ENCODE peak calls at places on chromosomes 6 and 20, in four cellular contexts. One of them, this sample, is unnamed.

GRCh38 chr20:50593005-50593335 is 82.8 kb downstream of the PTPN1 start:
- DNase-seq in H9: no peak
- DNase-seq in mesendoderm: no peak
- DNase-seq in IMR-90: no peak
- DNase-seq in this sample: no peak

GRCh38 chr6:44702292-44702691 is 314.8 kb downstream of the CDC5L start:
- DNase-seq in IMR-90: no peak
- DNase-seq in H9: no peak
- DNase-seq in mesendoderm: no peak
- DNase-seq in this sample: no peak

GRCh38 chr6:20260360-20260759 is 48.1 kb upstream of the MBOAT1 start:
- DNase-seq in mesendoderm: no peak
- DNase-seq in H9: no peak
- DNase-seq in IMR-90: no peak
- DNase-seq in this sample: no peak

GRCh38 chr20:41304002-41304401 is 13.5 kb downstream of the ZHX3 start:
- DNase-seq in IMR-90: no peak
- DNase-seq in H9: no peak
- DNase-seq in mesendoderm: no peak
- DNase-seq in this sample: no peak

GRCh38 chr20:46160661-46161060 is 42.5 kb downstream of the CD40 start:
- DNase-seq in H9: no peak
- DNase-seq in mesendoderm: no peak
- DNase-seq in IMR-90: no peak
- DNase-seq in this sample: no peak

GRCh38 chr6:131828080-131828479 is 20.3 kb downstream of the ENPP1 start:
- DNase-seq in IMR-90: peak
- DNase-seq in H9: no peak
- DNase-seq in mesendoderm: no peak
- DNase-seq in this sample: no peak

GRCh38 chr6:121260651-121261102 is 73.6 kb downstream of the TBC1D32 start:
- DNase-seq in IMR-90: peak
- DNase-seq in H9: no peak
- DNase-seq in mesendoderm: no peak
- DNase-seq in this sample: no peak

GRCh38 chr6:3895805-3896204 is 46.6 kb downstream of the FAM50B start:
- DNase-seq in IMR-90: no peak
- DNase-seq in H9: no peak
- DNase-seq in mesendoderm: peak
- DNase-seq in this sample: no peak

GRCh38 chr20:15905661-15906060 is 667.6 kb downstream of the KIF16B start:
- DNase-seq in IMR-90: no peak
- DNase-seq in H9: no peak
- DNase-seq in mesendoderm: no peak
- DNase-seq in this sample: no peak

GRCh38 chr6:141562181-141562800 is 570.4 kb upstream of the GJE1 start:
- DNase-seq in IMR-90: no peak
- DNase-seq in H9: peak
- DNase-seq in mesendoderm: peak
- DNase-seq in this sample: no peak

GRCh38 chr6:155328539-155329459 is 14.5 kb upstream of the TFB1M start:
- DNase-seq in H9: no peak
- DNase-seq in mesendoderm: peak
- DNase-seq in IMR-90: peak
- DNase-seq in this sample: no peak

GRCh38 chr20:49880177-49880576 is 35.2 kb downstream of the SPATA2 start:
- DNase-seq in mesendoderm: no peak
- DNase-seq in H9: no peak
- DNase-seq in IMR-90: peak
- DNase-seq in this sample: no peak

GRCh38 chr6:112690497-112691202 is 343.5 kb downstream of the RFPL4B start:
- DNase-seq in mesendoderm: peak
- DNase-seq in H9: no peak
- DNase-seq in IMR-90: peak
- DNase-seq in this sample: no peak

GRCh38 chr6:136226674-136227377 is 23.3 kb downstream of the MTFR2 start:
- DNase-seq in mesendoderm: no peak
- DNase-seq in H9: no peak
- DNase-seq in IMR-90: peak
- DNase-seq in this sample: no peak

GRCh38 chr20:56348306-56348695 is 10.5 kb upstream of the FAM210B start:
- DNase-seq in H9: no peak
- DNase-seq in mesendoderm: peak
- DNase-seq in IMR-90: no peak
- DNase-seq in this sample: no peak

GRCh38 chr6:156438519-156438918 is 338.7 kb upstream of the ARID1B start:
- DNase-seq in mesendoderm: no peak
- DNase-seq in H9: no peak
- DNase-seq in IMR-90: no peak
- DNase-seq in this sample: no peak

GRCh38 chr6:64376394-64376793 is 740.8 kb downstream of the PHF3 start:
- DNase-seq in IMR-90: no peak
- DNase-seq in mesendoderm: peak
- DNase-seq in H9: no peak
- DNase-seq in this sample: peak

GRCh38 chr6:168088161-168089106 is 9.4 kb upstream of the FRMD1 start:
- DNase-seq in H9: peak
- DNase-seq in IMR-90: peak
- DNase-seq in mesendoderm: peak
- DNase-seq in this sample: peak

GRCh38 chr6:143248359-143248758 is 187.7 kb downstream of the AIG1 start:
- DNase-seq in H9: no peak
- DNase-seq in mesendoderm: no peak
- DNase-seq in IMR-90: no peak
- DNase-seq in this sample: no peak

GRCh38 chr20:45959956-45960630 is 11.9 kb downstream of the ZNF335 start:
- DNase-seq in IMR-90: no peak
- DNase-seq in mesendoderm: no peak
- DNase-seq in H9: peak
- DNase-seq in this sample: no peak

GRCh38 chr6:119182875-119183274 is 104.4 kb upstream of the FAM184A start:
- DNase-seq in IMR-90: no peak
- DNase-seq in H9: no peak
- DNase-seq in mesendoderm: no peak
- DNase-seq in this sample: no peak

GRCh38 chr6:5446362-5447075 is 185.2 kb downstream of the FARS2 start:
- DNase-seq in IMR-90: peak
- DNase-seq in H9: no peak
- DNase-seq in mesendoderm: no peak
- DNase-seq in this sample: no peak

GRCh38 chr20:10508468-10509251 is 73.6 kb downstream of the SLX4IP start:
- DNase-seq in mesendoderm: peak
- DNase-seq in H9: no peak
- DNase-seq in IMR-90: peak
- DNase-seq in this sample: no peak

GRCh38 chr6:26336355-26337198 is 28.4 kb upstream of the BTN3A2 start:
- DNase-seq in H9: no peak
- DNase-seq in IMR-90: peak
- DNase-seq in mesendoderm: peak
- DNase-seq in this sample: no peak

GRCh38 chr20:22339091-22339881 is 245.1 kb downstream of the FOXA2 start:
- DNase-seq in mesendoderm: peak
- DNase-seq in IMR-90: peak
- DNase-seq in H9: no peak
- DNase-seq in this sample: peak

GRCh38 chr6:142489722-142490610 is 188.2 kb downstream of the ADGRG6 start:
- DNase-seq in mesendoderm: no peak
- DNase-seq in IMR-90: no peak
- DNase-seq in H9: no peak
- DNase-seq in this sample: no peak

GRCh38 chr6:25013249-25013648 is 77.5 kb upstream of the RIPOR2 start:
- DNase-seq in H9: no peak
- DNase-seq in IMR-90: no peak
- DNase-seq in mesendoderm: no peak
- DNase-seq in this sample: no peak
- H2BK15ac ChIP-seq in H9: no peak
- H2BK15ac ChIP-seq in IMR-90: peak
- H2BK15ac ChIP-seq in mesendoderm: no peak
- H2BK15ac ChIP-seq in this sample: no peak

DNA sequence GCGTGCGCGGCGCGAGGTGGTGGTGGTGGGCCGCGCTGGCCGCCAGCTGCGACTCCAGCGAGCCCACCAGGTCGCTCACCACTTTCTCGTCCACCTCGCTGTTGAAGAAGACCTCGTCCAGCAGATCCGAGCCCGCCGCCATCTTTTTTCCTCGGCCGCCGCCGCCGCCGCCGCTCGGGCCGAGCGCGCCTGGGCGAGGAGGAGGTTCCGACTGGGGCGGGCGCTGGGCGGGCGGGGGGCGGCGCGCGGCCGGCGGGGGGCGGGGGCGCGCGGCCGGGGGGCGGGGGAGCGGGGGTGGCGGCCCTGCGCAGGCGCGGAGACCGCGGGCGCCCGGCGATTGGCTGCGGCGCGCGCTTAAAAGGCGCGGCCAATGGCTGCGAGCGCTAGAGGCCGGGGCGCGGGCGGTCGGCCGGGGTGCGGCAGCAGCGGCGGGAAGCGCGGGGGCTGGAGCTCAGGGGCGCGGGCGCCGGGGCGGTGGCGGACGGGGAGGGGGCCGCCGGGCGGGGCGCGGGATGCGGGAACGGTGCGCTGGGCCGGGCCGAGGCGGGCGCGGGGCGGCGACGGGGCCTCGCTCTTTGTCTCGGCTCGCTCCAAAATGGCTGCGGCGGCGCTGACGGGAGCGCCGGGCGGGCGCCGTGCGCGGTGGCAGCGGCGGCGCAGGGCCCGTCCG is at the start of gene TAF4:
- DNase-seq in H9: peak
- DNase-seq in IMR-90: peak
- DNase-seq in mesendoderm: peak
- DNase-seq in this sample: peak
- H2BK15ac ChIP-seq in H9: no peak
- H2BK15ac ChIP-seq in IMR-90: peak
- H2BK15ac ChIP-seq in mesendoderm: no peak
- H2BK15ac ChIP-seq in this sample: peak

GRCh38 chr6:56897789-56898509 is 57.0 kb upstream of the BEND6 start:
- DNase-seq in IMR-90: no peak
- DNase-seq in mesendoderm: no peak
- DNase-seq in H9: no peak
- DNase-seq in this sample: no peak
- H2BK15ac ChIP-seq in IMR-90: peak
- H2BK15ac ChIP-seq in mesendoderm: no peak
- H2BK15ac ChIP-seq in H9: no peak
- H2BK15ac ChIP-seq in this sample: no peak

GRCh38 chr6:72820153-72820552 is 198.3 kb downstream of the KCNQ5 start:
- DNase-seq in mesendoderm: no peak
- DNase-seq in H9: no peak
- DNase-seq in IMR-90: no peak
- DNase-seq in this sample: no peak
- H2BK15ac ChIP-seq in mesendoderm: no peak
- H2BK15ac ChIP-seq in H9: no peak
- H2BK15ac ChIP-seq in IMR-90: no peak
- H2BK15ac ChIP-seq in this sample: no peak

DNA sequence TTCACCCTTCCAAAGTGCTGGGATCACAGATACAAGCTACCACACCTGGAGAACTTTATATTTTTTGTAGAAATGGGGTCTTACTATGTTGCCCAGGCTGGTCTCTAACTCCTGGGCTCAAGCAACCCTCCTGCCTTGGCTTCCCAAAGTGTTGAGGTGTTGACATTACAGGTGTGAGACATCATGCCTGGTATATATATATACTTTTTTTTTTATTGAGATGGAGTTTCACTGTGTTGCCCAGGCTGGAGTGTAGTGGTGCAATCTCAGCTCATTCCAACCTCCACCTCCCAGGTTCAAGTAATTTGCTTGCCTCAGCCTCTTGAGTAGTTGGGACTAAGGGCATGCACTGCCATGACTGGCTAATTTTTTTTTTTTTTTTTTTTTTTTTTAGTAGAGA is 5.4 kb downstream of the FKBP5 start:
- DNase-seq in mesendoderm: no peak
- DNase-seq in IMR-90: no peak
- DNase-seq in H9: no peak
- DNase-seq in this sample: no peak
- H2BK15ac ChIP-seq in mesendoderm: no peak
- H2BK15ac ChIP-seq in IMR-90: no peak
- H2BK15ac ChIP-seq in H9: no peak
- H2BK15ac ChIP-seq in this sample: no peak

DNA sequence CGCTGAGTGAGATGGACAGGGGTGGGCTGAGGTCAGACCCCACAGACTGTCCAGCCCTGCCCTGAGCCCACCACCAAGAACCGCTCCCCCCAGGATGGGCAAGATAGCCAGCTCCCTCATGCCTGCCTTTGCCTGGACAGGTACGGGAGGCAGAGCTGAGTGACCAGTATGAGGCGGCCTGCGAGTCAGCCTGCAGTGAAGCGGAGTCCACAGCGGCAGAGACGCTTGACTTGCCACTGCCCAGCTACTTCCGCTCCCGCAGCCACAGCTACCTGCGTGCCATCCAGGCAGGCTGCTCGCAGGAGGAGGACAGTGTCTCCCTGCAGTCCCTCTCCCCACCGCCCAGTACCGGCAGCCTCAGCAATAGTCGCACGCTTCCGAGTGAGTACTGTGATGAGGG is 94.8 kb upstream of the MYL9 start:
- DNase-seq in H9: no peak
- DNase-seq in IMR-90: no peak
- DNase-seq in mesendoderm: no peak
- DNase-seq in this sample: no peak
- H2BK15ac ChIP-seq in H9: no peak
- H2BK15ac ChIP-seq in IMR-90: no peak
- H2BK15ac ChIP-seq in mesendoderm: no peak
- H2BK15ac ChIP-seq in this sample: peak

GRCh38 chr20:3751664-3752385 is 15.7 kb downstream of the ADISSP start:
- DNase-seq in mesendoderm: peak
- DNase-seq in H9: peak
- DNase-seq in IMR-90: no peak
- DNase-seq in this sample: no peak

GRCh38 chr20:3752386-3752759 is 15.2 kb downstream of the ADISSP start:
- DNase-seq in IMR-90: no peak
- DNase-seq in mesendoderm: no peak
- DNase-seq in H9: no peak
- DNase-seq in this sample: no peak

GRCh38 chr20:3753501-3754257 is 13.9 kb downstream of the ADISSP start:
- DNase-seq in IMR-90: no peak
- DNase-seq in mesendoderm: no peak
- DNase-seq in H9: no peak
- DNase-seq in this sample: no peak

GRCh38 chr20:3754258-3754595 is 13.3 kb downstream of the ADISSP start:
- DNase-seq in mesendoderm: no peak
- DNase-seq in IMR-90: no peak
- DNase-seq in H9: no peak
- DNase-seq in this sample: no peak

GRCh38 chr20:3753098-3753497 is 14.5 kb downstream of the ADISSP start:
- DNase-seq in IMR-90: peak
- DNase-seq in mesendoderm: peak
- DNase-seq in H9: peak
- DNase-seq in this sample: peak
- H2BK15ac ChIP-seq in IMR-90: no peak
- H2BK15ac ChIP-seq in mesendoderm: no peak
- H2BK15ac ChIP-seq in H9: no peak
- H2BK15ac ChIP-seq in this sample: no peak